ENCODE peak calls at places on chromosome 5, in six cellular contexts. One of them, this sample, is unnamed.

GRCh38 chr5:154191467-154192261 is 1.1 kb downstream of the GALNT10 start:
- DNase-seq in posterior cingulate gyrus: peak; percentile 14
- DNase-seq in aorta: no peak
- DNase-seq in neural progenitor cell: no peak
- DNase-seq in Peyer's patch: no peak
- DNase-seq in ELR: peak; percentile 48
- DNase-seq in this sample: no peak

GRCh38 chr5:113152053-113152452 is 175.5 kb downstream of the DCP2 start:
- DNase-seq in posterior cingulate gyrus: no peak
- DNase-seq in aorta: no peak
- DNase-seq in neural progenitor cell: no peak
- DNase-seq in Peyer's patch: no peak
- DNase-seq in ELR: no peak
- DNase-seq in this sample: no peak

GRCh38 chr5:115109840-115110239 is 59.9 kb downstream of the TRIM36 start:
- DNase-seq in posterior cingulate gyrus: no peak
- DNase-seq in aorta: no peak
- DNase-seq in neural progenitor cell: no peak
- DNase-seq in Peyer's patch: no peak
- DNase-seq in ELR: no peak
- DNase-seq in this sample: peak; percentile 43

GRCh38 chr5:76576468-76576867 is 46.7 kb downstream of the F2RL2 start:
- DNase-seq in posterior cingulate gyrus: no peak
- DNase-seq in aorta: no peak
- DNase-seq in neural progenitor cell: no peak
- DNase-seq in Peyer's patch: no peak
- DNase-seq in ELR: no peak
- DNase-seq in this sample: no peak

GRCh38 chr5:103371046-103371603 is 112.6 kb downstream of the MACIR start:
- DNase-seq in posterior cingulate gyrus: no peak
- DNase-seq in aorta: no peak
- DNase-seq in neural progenitor cell: no peak
- DNase-seq in Peyer's patch: no peak
- DNase-seq in ELR: no peak
- DNase-seq in this sample: no peak

GRCh38 chr5:156256644-156257043 is 70.3 kb upstream of the SGCD start:
- DNase-seq in posterior cingulate gyrus: no peak
- DNase-seq in aorta: no peak
- DNase-seq in neural progenitor cell: no peak
- DNase-seq in Peyer's patch: no peak
- DNase-seq in ELR: no peak
- DNase-seq in this sample: no peak

GRCh38 chr5:139821806-139822552 is 26.4 kb downstream of the PSD2 start:
- DNase-seq in posterior cingulate gyrus: no peak
- DNase-seq in aorta: peak; percentile 73
- DNase-seq in neural progenitor cell: no peak
- DNase-seq in Peyer's patch: no peak
- DNase-seq in ELR: no peak
- DNase-seq in this sample: no peak

GRCh38 chr5:67409342-67409741 is 212.7 kb upstream of the CD180 start:
- DNase-seq in posterior cingulate gyrus: no peak
- DNase-seq in aorta: no peak
- DNase-seq in neural progenitor cell: no peak
- DNase-seq in Peyer's patch: no peak
- DNase-seq in ELR: no peak
- DNase-seq in this sample: no peak

GRCh38 chr5:95780597-95780996 is 41.9 kb downstream of the GLRX start:
- DNase-seq in posterior cingulate gyrus: no peak
- DNase-seq in aorta: no peak
- DNase-seq in neural progenitor cell: no peak
- DNase-seq in Peyer's patch: no peak
- DNase-seq in ELR: no peak
- DNase-seq in this sample: no peak

GRCh38 chr5:148457183-148457620 is 73.4 kb downstream of the FBXO38 start:
- DNase-seq in posterior cingulate gyrus: no peak
- DNase-seq in aorta: no peak
- DNase-seq in neural progenitor cell: peak; percentile 59
- DNase-seq in Peyer's patch: no peak
- DNase-seq in ELR: peak; percentile 24
- DNase-seq in this sample: peak; percentile 56

GRCh38 chr5:73908846-73909245 is 282.9 kb downstream of the ARHGEF28 start:
- DNase-seq in posterior cingulate gyrus: no peak
- DNase-seq in aorta: no peak
- DNase-seq in neural progenitor cell: no peak
- DNase-seq in Peyer's patch: no peak
- DNase-seq in ELR: no peak
- DNase-seq in this sample: no peak

GRCh38 chr5:34923694-34924461 is 5.5 kb upstream of the DNAJC21 start:
- DNase-seq in posterior cingulate gyrus: no peak
- DNase-seq in aorta: no peak
- DNase-seq in neural progenitor cell: no peak
- DNase-seq in Peyer's patch: no peak
- DNase-seq in ELR: peak; percentile 95
- DNase-seq in this sample: no peak

GRCh38 chr5:125317546-125317995 is 571.1 kb upstream of the ZNF608 start:
- DNase-seq in posterior cingulate gyrus: no peak
- DNase-seq in aorta: no peak
- DNase-seq in neural progenitor cell: peak; percentile 68
- DNase-seq in Peyer's patch: no peak
- DNase-seq in ELR: no peak
- DNase-seq in this sample: peak; percentile 73

GRCh38 chr5:2754621-2755370 is 3.3 kb upstream of the IRX2 start:
- DNase-seq in posterior cingulate gyrus: no peak
- DNase-seq in aorta: no peak
- DNase-seq in neural progenitor cell: peak; percentile 77
- DNase-seq in Peyer's patch: no peak
- DNase-seq in ELR: no peak
- DNase-seq in this sample: peak; percentile 58

GRCh38 chr5:7742241-7742656 is 108.7 kb downstream of the CFAP90 start:
- DNase-seq in posterior cingulate gyrus: no peak
- DNase-seq in aorta: no peak
- DNase-seq in neural progenitor cell: no peak
- DNase-seq in Peyer's patch: no peak
- DNase-seq in ELR: peak; percentile 30
- DNase-seq in this sample: no peak

GRCh38 chr5:9437741-9438240 is 108.1 kb downstream of the SEMA5A start:
- DNase-seq in posterior cingulate gyrus: no peak
- DNase-seq in aorta: no peak
- DNase-seq in neural progenitor cell: no peak
- DNase-seq in Peyer's patch: no peak
- DNase-seq in ELR: peak; percentile 96
- DNase-seq in this sample: no peak

GRCh38 chr5:159427180-159428012 is 97.1 kb upstream of the IL12B start:
- DNase-seq in posterior cingulate gyrus: no peak
- DNase-seq in aorta: no peak
- DNase-seq in neural progenitor cell: peak; percentile 9
- DNase-seq in Peyer's patch: no peak
- DNase-seq in ELR: no peak
- DNase-seq in this sample: no peak

GRCh38 chr5:78005021-78005785 is 229.1 kb upstream of the TBCA start:
- DNase-seq in posterior cingulate gyrus: no peak
- DNase-seq in aorta: no peak
- DNase-seq in neural progenitor cell: peak; percentile 33
- DNase-seq in Peyer's patch: no peak
- DNase-seq in ELR: peak; percentile 87
- DNase-seq in this sample: no peak

GRCh38 chr5:181120311-181120710 is 10.7 kb downstream of the OR2V1 start:
- DNase-seq in posterior cingulate gyrus: no peak
- DNase-seq in aorta: no peak
- DNase-seq in neural progenitor cell: no peak
- DNase-seq in Peyer's patch: no peak
- DNase-seq in ELR: peak; percentile 81
- DNase-seq in this sample: no peak

GRCh38 chr5:127492854-127493738 is 24.3 kb upstream of the PRRC1 start:
- DNase-seq in posterior cingulate gyrus: no peak
- DNase-seq in aorta: no peak
- DNase-seq in neural progenitor cell: peak; percentile 38
- DNase-seq in Peyer's patch: no peak
- DNase-seq in ELR: peak; percentile 66
- DNase-seq in this sample: peak; percentile 56

GRCh38 chr5:35244171-35244570 is 13.9 kb upstream of the PRLR start:
- DNase-seq in posterior cingulate gyrus: no peak
- DNase-seq in aorta: no peak
- DNase-seq in neural progenitor cell: no peak
- DNase-seq in Peyer's patch: no peak
- DNase-seq in ELR: no peak
- DNase-seq in this sample: no peak

GRCh38 chr5:126865299-126865698 is 88.4 kb downstream of the LMNB1 start:
- DNase-seq in posterior cingulate gyrus: no peak
- DNase-seq in aorta: no peak
- DNase-seq in neural progenitor cell: no peak
- DNase-seq in Peyer's patch: no peak
- DNase-seq in ELR: peak; percentile 82
- DNase-seq in this sample: no peak

GRCh38 chr5:59592101-59592500 is 301.4 kb downstream of the PDE4D start:
- DNase-seq in posterior cingulate gyrus: no peak
- DNase-seq in aorta: no peak
- DNase-seq in neural progenitor cell: no peak
- DNase-seq in Peyer's patch: no peak
- DNase-seq in ELR: no peak
- DNase-seq in this sample: no peak

GRCh38 chr5:107372723-107373487 is 297.8 kb downstream of the EFNA5 start:
- DNase-seq in posterior cingulate gyrus: no peak
- DNase-seq in aorta: no peak
- DNase-seq in neural progenitor cell: no peak
- DNase-seq in Peyer's patch: no peak
- DNase-seq in ELR: no peak
- DNase-seq in this sample: peak; percentile 19

GRCh38 chr5:71601222-71602026 is 14.3 kb downstream of the MCCC2 start:
- DNase-seq in posterior cingulate gyrus: peak; percentile 30
- DNase-seq in aorta: no peak
- DNase-seq in neural progenitor cell: peak; percentile 75
- DNase-seq in Peyer's patch: peak; percentile 24
- DNase-seq in ELR: peak; percentile 96
- DNase-seq in this sample: peak; percentile 86

GRCh38 chr5:130652178-130652577 is 512.9 kb downstream of the HINT1 start:
- DNase-seq in posterior cingulate gyrus: no peak
- DNase-seq in aorta: no peak
- DNase-seq in neural progenitor cell: no peak
- DNase-seq in Peyer's patch: no peak
- DNase-seq in ELR: peak; percentile 87
- DNase-seq in this sample: no peak

GRCh38 chr5:126896170-126896717 is 119.3 kb downstream of the LMNB1 start:
- DNase-seq in posterior cingulate gyrus: no peak
- DNase-seq in aorta: no peak
- DNase-seq in neural progenitor cell: no peak
- DNase-seq in Peyer's patch: no peak
- DNase-seq in ELR: no peak
- DNase-seq in this sample: peak; percentile 35

This sample was measured in GM23338.